ENCODE peak calls at places on chromosome 6, in six cellular contexts. O is GM12891, H is H1, C is K562, R is GM12878, Y is HepG2. V is an unnamed sample.

GRCh38 chr6:41347349-41348050 is 12.1 kb downstream of the NCR2 start:
- DNase-seq in O (no peak), H (peak; percentile 14), C (no peak), R (no peak), Y (no peak), V (no peak)

GRCh38 chr6:34232901-34233300 is 3.8 kb upstream of the HMGA1 start:
- DNase-seq in O (no peak), H (no peak), C (no peak), R (no peak), Y (no peak), V (no peak)

GRCh38 chr6:52537001-52537753 is 39.7 kb downstream of the TRAM2 start:
- DNase-seq in O (no peak), H (no peak), C (no peak), R (peak; percentile 92), Y (no peak), V (no peak)

GRCh38 chr6:28648035-28648877 is 122.6 kb downstream of the GPX5 start:
- DNase-seq in O (no peak), H (peak; percentile 93), C (peak; percentile 85), R (peak; percentile 77), Y (peak; percentile 81), V (no peak)

GRCh38 chr6:71419217-71419953 is 130.8 kb downstream of the OGFRL1 start:
- DNase-seq in O (no peak), H (peak; percentile 53), C (no peak), R (no peak), Y (no peak), V (no peak)

GRCh38 chr6:30037182-30037788 is 23.8 kb upstream of the POLR1H start:
- DNase-seq in O (peak; percentile 10), H (no peak), C (peak; percentile 20), R (no peak), Y (peak; percentile 38), V (no peak)

GRCh38 chr6:128358111-128358780 is 162.2 kb downstream of the PTPRK start:
- DNase-seq in O (no peak), H (no peak), C (no peak), R (no peak), Y (no peak), V (no peak)

GRCh38 chr6:153170511-153170910 is 39.4 kb upstream of the RGS17 start:
- DNase-seq in O (no peak), H (no peak), C (no peak), R (no peak), Y (no peak), V (no peak)

GRCh38 chr6:40444811-40445210 is 142.4 kb downstream of the LRFN2 start:
- DNase-seq in O (no peak), H (no peak), C (no peak), R (no peak), Y (no peak), V (no peak)

GRCh38 chr6:155388546-155388945 is 67.1 kb downstream of the NOX3 start:
- DNase-seq in O (no peak), H (no peak), C (no peak), R (no peak), Y (no peak), V (no peak)

GRCh38 chr6:43492673-43493072 is 15.3 kb downstream of the TJAP1 start:
- DNase-seq in O (no peak), H (no peak), C (no peak), R (no peak), Y (no peak), V (no peak)

GRCh38 chr6:168349718-168350117 is 30.1 kb upstream of the DACT2 start:
- DNase-seq in O (no peak), H (no peak), C (no peak), R (no peak), Y (no peak), V (no peak)

GRCh38 chr6:5109436-5109835 is 24.3 kb downstream of the PPP1R3G start:
- DNase-seq in O (no peak), H (no peak), C (no peak), R (no peak), Y (no peak), V (no peak)

GRCh38 chr6:41723178-41723935 is 12.1 kb downstream of the TFEB start:
- DNase-seq in O (peak; percentile 84), H (no peak), C (peak; percentile 52), R (no peak), Y (peak; percentile 77), V (peak; percentile 90)

GRCh38 chr6:170221753-170222400 is 69.0 kb downstream of the DLL1 start:
- DNase-seq in O (no peak), H (no peak), C (no peak), R (no peak), Y (no peak), V (no peak)
- TF ChIP-seq TAF1 in O (no peak), H (no peak), C (no peak), R (no peak), Y (no peak), V (no peak)

DNA sequence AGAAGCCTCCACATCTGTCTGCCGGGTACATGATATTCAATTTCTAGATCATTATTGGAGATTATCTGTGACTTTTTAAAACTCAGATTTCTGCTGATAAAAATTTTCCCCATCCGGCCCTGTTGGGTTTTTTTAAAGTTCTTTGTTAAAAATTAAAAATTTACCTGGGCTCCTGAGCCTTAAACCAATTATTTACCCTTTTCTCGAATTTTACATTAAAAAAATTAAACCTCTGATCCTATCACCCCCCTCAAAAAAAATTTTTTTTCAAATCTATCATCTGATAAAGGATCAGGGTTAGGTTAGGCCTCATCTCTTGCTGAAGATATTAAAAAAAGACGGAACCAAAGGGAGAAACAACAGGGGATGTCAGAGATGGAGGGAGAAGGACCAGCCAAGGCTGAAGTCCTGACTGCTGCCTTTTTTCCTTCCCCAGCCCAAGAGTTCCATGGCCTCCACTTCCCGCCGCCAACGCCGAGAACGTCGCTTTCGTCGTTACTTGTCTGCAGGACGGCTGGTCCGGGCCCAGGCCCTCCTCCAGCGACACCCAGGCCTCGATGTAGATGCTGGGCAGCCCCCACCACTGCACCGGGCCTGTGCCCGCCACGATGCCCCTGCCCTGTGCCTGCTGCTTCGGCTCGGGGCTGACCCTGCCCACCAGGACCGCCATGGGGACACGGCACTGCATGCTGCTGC is 467 bp downstream of the NFKBIL1 start:
- DNase-seq in O (no peak), H (no peak), C (peak; percentile 50), R (no peak), Y (no peak), V (no peak)
- TF ChIP-seq POLR2A in O (no peak), H (no peak), C (no peak), R (peak; percentile 17), Y (no peak), V (no peak)

GRCh38 chr6:169830876-169831275 is 79.5 kb downstream of the ERMARD start:
- DNase-seq in O (no peak), H (peak; percentile 62), C (no peak), R (no peak), Y (no peak), V (no peak)

GRCh38 chr6:169832247-169832948 is 81.0 kb downstream of the ERMARD start:
- DNase-seq in O (no peak), H (no peak), C (no peak), R (no peak), Y (peak; percentile 9), V (no peak)

GRCh38 chr6:169829786-169830185 is 78.4 kb downstream of the ERMARD start:
- DNase-seq in O (no peak), H (peak; percentile 41), C (no peak), R (no peak), Y (no peak), V (no peak)

GRCh38 chr6:169833258-169833794 is 81.9 kb downstream of the ERMARD start:
- DNase-seq in O (no peak), H (no peak), C (no peak), R (no peak), Y (no peak), V (no peak)

GRCh38 chr6:169831450-169832246 is 80.2 kb downstream of the ERMARD start:
- DNase-seq in O (peak; percentile 69), H (peak; percentile 97), C (peak; percentile 83), R (no peak), Y (peak; percentile 60), V (peak; percentile 57)
- TF ChIP-seq POLR2AphosphoS5 in O (no peak), H (no peak), C (no peak), R (no peak), Y (no peak), V (no peak)

GRCh38 chr6:26125015-26125690 is 37.9 kb downstream of the HFE start:
- DNase-seq in O (no peak), H (no peak), C (peak; percentile 46), R (no peak), Y (no peak), V (no peak)
- TF ChIP-seq TAF1 in O (no peak), H (no peak), C (peak; percentile 35), R (no peak), Y (no peak), V (no peak)

V was measured in GM12892.